ENCODE peak calls at places on chromosome 3, in four cellular contexts. I is ovary, Y is HCT116, A is heart left ventricle. J is an unnamed sample.

GRCh38 chr3:9078561-9079240 is 115.4 kb upstream of the RAD18 start:
- DNase-seq in I (no peak), Y (peak; percentile 3), A (no peak), J (no peak)

GRCh38 chr3:14457999-14458398 is 55.6 kb downstream of the SLC6A6 start:
- DNase-seq in I (no peak), Y (no peak), A (no peak), J (no peak)

GRCh38 chr3:182523836-182524235 is 269.5 kb upstream of the ATP11B start:
- DNase-seq in I (no peak), Y (no peak), A (no peak), J (no peak)

GRCh38 chr3:80492162-80492561 is 724.4 kb upstream of the ROBO1 start:
- DNase-seq in I (no peak), Y (no peak), A (no peak), J (no peak)

GRCh38 chr3:107421170-107421792 is 44.0 kb downstream of the CCDC54 start:
- DNase-seq in I (peak; percentile 27), Y (peak; percentile 67), A (no peak), J (no peak)

GRCh38 chr3:38117748-38118420 is 19.0 kb downstream of the ACAA1 start:
- DNase-seq in I (peak; percentile 46), Y (peak; percentile 40), A (peak; percentile 69), J (peak; percentile 69)

GRCh38 chr3:38717603-38718240 is 68.2 kb upstream of the SCN5A start:
- DNase-seq in I (no peak), Y (no peak), A (peak; percentile 84), J (peak; percentile 64)

GRCh38 chr3:42159706-42160472 is 68.7 kb downstream of the TRAK1 start:
- DNase-seq in I (no peak), Y (peak; percentile 59), A (peak; percentile 59), J (no peak)

GRCh38 chr3:114892880-114893279 is 254.2 kb downstream of the ZBTB20 start:
- DNase-seq in I (no peak), Y (no peak), A (peak; percentile 31), J (no peak)

GRCh38 chr3:144424606-144425005 is 453.0 kb downstream of the DIPK2A start:
- DNase-seq in I (no peak), Y (no peak), A (no peak), J (no peak)

GRCh38 chr3:98328933-98329332 is 24.7 kb upstream of the OR5K4 start:
- DNase-seq in I (no peak), Y (no peak), A (no peak), J (no peak)

GRCh38 chr3:132709761-132710160 is 12.4 kb downstream of the NPHP3 start:
- DNase-seq in I (no peak), Y (no peak), A (no peak), J (no peak)

GRCh38 chr3:184694694-184695093 is 17.2 kb downstream of the MAGEF1 start:
- DNase-seq in I (no peak), Y (no peak), A (no peak), J (no peak)

GRCh38 chr3:73405853-73406252 is 218.9 kb downstream of the PDZRN3 start:
- DNase-seq in I (no peak), Y (no peak), A (no peak), J (no peak)

DNA sequence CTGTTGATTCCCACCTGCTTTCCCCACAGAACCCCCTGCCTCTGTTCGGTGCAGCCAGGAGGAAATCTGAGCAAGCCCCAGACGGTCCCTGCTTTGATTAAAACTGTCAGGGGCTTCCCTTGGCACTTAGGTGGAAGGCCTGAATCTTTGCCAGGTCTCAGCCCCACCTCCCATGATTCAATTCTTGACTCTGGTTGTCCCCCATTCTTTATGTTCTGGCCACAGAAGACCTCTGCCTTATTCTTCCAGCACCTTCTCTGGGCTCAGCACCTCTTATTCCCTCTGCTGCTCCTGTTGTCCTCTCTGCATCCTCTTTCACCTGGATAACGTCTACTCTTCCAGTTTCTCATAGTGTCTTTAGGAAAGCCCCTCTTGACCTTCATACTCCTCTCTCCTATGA is 349.4 kb downstream of the PTPRG start:
- DNase-seq in I (no peak), Y (no peak), A (no peak), J (no peak)
- H3K4me1 ChIP-seq in I (peaks cover 4% of the 10 kb centered on the region), Y (no peaks in the 10 kb centered on the region), A (no peaks in the 10 kb centered on the region), J (peaks cover 2% of the 10 kb centered on the region)

DNA sequence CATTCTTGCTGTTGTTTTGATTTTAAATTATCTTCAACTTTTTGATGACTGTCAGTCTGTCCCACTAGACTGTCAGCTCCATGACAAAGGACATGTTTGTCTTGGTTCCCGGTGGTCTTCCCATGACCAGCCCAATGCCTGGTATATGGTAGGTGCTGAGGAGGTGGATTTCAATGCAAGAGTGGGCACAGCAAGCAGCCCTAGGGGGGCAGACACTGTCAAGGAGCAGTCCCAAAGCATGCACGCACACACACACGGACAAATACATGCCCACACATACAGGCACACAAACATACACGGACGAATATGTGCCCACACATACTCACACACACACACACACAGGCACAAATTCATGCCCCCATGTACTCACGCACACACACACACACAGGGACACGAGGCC is 12.0 kb downstream of the KLF15 start:
- DNase-seq in I (peak; percentile 11), Y (no peak), A (no peak), J (no peak)
- H3K4me1 ChIP-seq in I (peaks cover 20% of the 10 kb centered on the region), Y (no peaks in the 10 kb centered on the region), A (peaks cover 23% of the 10 kb centered on the region), J (no peaks in the 10 kb centered on the region)

GRCh38 chr3:112497897-112498548 is 1.2 kb downstream of the BTLA start:
- DNase-seq in I (no peak), Y (no peak), A (no peak), J (no peak)
- H3K4me1 ChIP-seq in I (no peaks in the 10 kb centered on the region), Y (no peaks in the 10 kb centered on the region), A (no peaks in the 10 kb centered on the region), J (no peaks in the 10 kb centered on the region)

GRCh38 chr3:46935989-46936620 is 40.4 kb downstream of the CCDC12 start:
- DNase-seq in I (no peak), Y (no peak), A (no peak), J (no peak)
- H3K4me1 ChIP-seq in I (peaks cover 39% of the 10 kb centered on the region), Y (peaks cover 70% of the 10 kb centered on the region), A (peaks cover 59% of the 10 kb centered on the region), J (no peaks in the 10 kb centered on the region)

J was measured in right atrium auricular region.